ENCODE peak calls at places on chromosome 10, in seven cellular contexts. One of them, this sample, is unnamed.

GRCh38 chr10:67884842-67885680 is 605 bp downstream of the SIRT1 start:
- DNase-seq in stimulated activated CD4-positive, alpha-beta T cell treated with anti-CD3 and anti-CD28 coated beads, Interleukin-12 subunit alpha, Interleukin-12 subunit beta, amount 100 ng/mL, for 4 hours: peak
- DNase-seq in GM12891: peak
- DNase-seq in dorsolateral prefrontal cortex: peak
- DNase-seq in foreskin fibroblast: peak
- DNase-seq in iris pigment epithelial cell: peak
- DNase-seq in A549: peak
- DNase-seq in this sample: peak

GRCh38 chr10:11020026-11020820 is 2.6 kb downstream of the CELF2 start:
- DNase-seq in stimulated activated CD4-positive, alpha-beta T cell treated with anti-CD3 and anti-CD28 coated beads, Interleukin-12 subunit alpha, Interleukin-12 subunit beta, amount 100 ng/mL, for 4 hours: no peak
- DNase-seq in foreskin fibroblast: no peak
- DNase-seq in A549: no peak
- DNase-seq in iris pigment epithelial cell: no peak
- DNase-seq in GM12891: no peak
- DNase-seq in dorsolateral prefrontal cortex: no peak
- DNase-seq in this sample: no peak

GRCh38 chr10:71829171-71829570 is 21.9 kb downstream of the PSAP start:
- DNase-seq in foreskin fibroblast: no peak
- DNase-seq in dorsolateral prefrontal cortex: no peak
- DNase-seq in stimulated activated CD4-positive, alpha-beta T cell treated with anti-CD3 and anti-CD28 coated beads, Interleukin-12 subunit alpha, Interleukin-12 subunit beta, amount 100 ng/mL, for 4 hours: no peak
- DNase-seq in GM12891: no peak
- DNase-seq in iris pigment epithelial cell: peak
- DNase-seq in A549: no peak
- DNase-seq in this sample: no peak

GRCh38 chr10:130774871-130775270 is 536.6 kb downstream of the TCERG1L start:
- DNase-seq in iris pigment epithelial cell: no peak
- DNase-seq in foreskin fibroblast: no peak
- DNase-seq in A549: no peak
- DNase-seq in dorsolateral prefrontal cortex: no peak
- DNase-seq in stimulated activated CD4-positive, alpha-beta T cell treated with anti-CD3 and anti-CD28 coated beads, Interleukin-12 subunit alpha, Interleukin-12 subunit beta, amount 100 ng/mL, for 4 hours: no peak
- DNase-seq in GM12891: no peak
- DNase-seq in this sample: no peak

GRCh38 chr10:19021162-19021561 is 27.4 kb upstream of the MALRD1 start:
- DNase-seq in foreskin fibroblast: no peak
- DNase-seq in stimulated activated CD4-positive, alpha-beta T cell treated with anti-CD3 and anti-CD28 coated beads, Interleukin-12 subunit alpha, Interleukin-12 subunit beta, amount 100 ng/mL, for 4 hours: no peak
- DNase-seq in GM12891: no peak
- DNase-seq in iris pigment epithelial cell: no peak
- DNase-seq in dorsolateral prefrontal cortex: no peak
- DNase-seq in A549: no peak
- DNase-seq in this sample: no peak

GRCh38 chr10:119301397-119301796 is 94.0 kb downstream of the GRK5 start:
- DNase-seq in A549: no peak
- DNase-seq in dorsolateral prefrontal cortex: no peak
- DNase-seq in foreskin fibroblast: no peak
- DNase-seq in stimulated activated CD4-positive, alpha-beta T cell treated with anti-CD3 and anti-CD28 coated beads, Interleukin-12 subunit alpha, Interleukin-12 subunit beta, amount 100 ng/mL, for 4 hours: peak
- DNase-seq in GM12891: no peak
- DNase-seq in iris pigment epithelial cell: no peak
- DNase-seq in this sample: no peak

GRCh38 chr10:44980309-44981171 is 1.9 kb upstream of the DEPP1 start:
- DNase-seq in dorsolateral prefrontal cortex: no peak
- DNase-seq in GM12891: no peak
- DNase-seq in foreskin fibroblast: no peak
- DNase-seq in iris pigment epithelial cell: peak
- DNase-seq in A549: no peak
- DNase-seq in stimulated activated CD4-positive, alpha-beta T cell treated with anti-CD3 and anti-CD28 coated beads, Interleukin-12 subunit alpha, Interleukin-12 subunit beta, amount 100 ng/mL, for 4 hours: no peak
- DNase-seq in this sample: no peak

GRCh38 chr10:79328737-79329504 is 18.3 kb upstream of the PPIF start:
- DNase-seq in GM12891: no peak
- DNase-seq in A549: peak
- DNase-seq in iris pigment epithelial cell: peak
- DNase-seq in foreskin fibroblast: no peak
- DNase-seq in stimulated activated CD4-positive, alpha-beta T cell treated with anti-CD3 and anti-CD28 coated beads, Interleukin-12 subunit alpha, Interleukin-12 subunit beta, amount 100 ng/mL, for 4 hours: no peak
- DNase-seq in dorsolateral prefrontal cortex: no peak
- DNase-seq in this sample: peak

GRCh38 chr10:99395750-99396445 is 34.5 kb downstream of the GOT1 start:
- DNase-seq in iris pigment epithelial cell: peak
- DNase-seq in dorsolateral prefrontal cortex: no peak
- DNase-seq in foreskin fibroblast: peak
- DNase-seq in GM12891: no peak
- DNase-seq in A549: no peak
- DNase-seq in stimulated activated CD4-positive, alpha-beta T cell treated with anti-CD3 and anti-CD28 coated beads, Interleukin-12 subunit alpha, Interleukin-12 subunit beta, amount 100 ng/mL, for 4 hours: no peak
- DNase-seq in this sample: peak

GRCh38 chr10:79377557-79378382 is 30.5 kb downstream of the PPIF start:
- DNase-seq in iris pigment epithelial cell: no peak
- DNase-seq in A549: no peak
- DNase-seq in dorsolateral prefrontal cortex: no peak
- DNase-seq in foreskin fibroblast: no peak
- DNase-seq in stimulated activated CD4-positive, alpha-beta T cell treated with anti-CD3 and anti-CD28 coated beads, Interleukin-12 subunit alpha, Interleukin-12 subunit beta, amount 100 ng/mL, for 4 hours: no peak
- DNase-seq in GM12891: no peak
- DNase-seq in this sample: no peak

GRCh38 chr10:108352771-108353170 is 1188.3 kb upstream of the SORCS1 start:
- DNase-seq in foreskin fibroblast: no peak
- DNase-seq in stimulated activated CD4-positive, alpha-beta T cell treated with anti-CD3 and anti-CD28 coated beads, Interleukin-12 subunit alpha, Interleukin-12 subunit beta, amount 100 ng/mL, for 4 hours: no peak
- DNase-seq in GM12891: no peak
- DNase-seq in iris pigment epithelial cell: no peak
- DNase-seq in dorsolateral prefrontal cortex: no peak
- DNase-seq in A549: no peak
- DNase-seq in this sample: no peak

GRCh38 chr10:71084818-71085126 is 127.6 kb upstream of the UNC5B start:
- DNase-seq in iris pigment epithelial cell: no peak
- DNase-seq in stimulated activated CD4-positive, alpha-beta T cell treated with anti-CD3 and anti-CD28 coated beads, Interleukin-12 subunit alpha, Interleukin-12 subunit beta, amount 100 ng/mL, for 4 hours: no peak
- DNase-seq in dorsolateral prefrontal cortex: no peak
- DNase-seq in A549: no peak
- DNase-seq in foreskin fibroblast: no peak
- DNase-seq in GM12891: no peak
- DNase-seq in this sample: no peak

GRCh38 chr10:24333736-24334135 is 124.8 kb downstream of the KIAA1217 start:
- DNase-seq in iris pigment epithelial cell: peak
- DNase-seq in stimulated activated CD4-positive, alpha-beta T cell treated with anti-CD3 and anti-CD28 coated beads, Interleukin-12 subunit alpha, Interleukin-12 subunit beta, amount 100 ng/mL, for 4 hours: no peak
- DNase-seq in GM12891: no peak
- DNase-seq in foreskin fibroblast: no peak
- DNase-seq in dorsolateral prefrontal cortex: no peak
- DNase-seq in A549: no peak
- DNase-seq in this sample: no peak

GRCh38 chr10:94443052-94443451 is 40.7 kb downstream of the TBC1D12 start:
- DNase-seq in foreskin fibroblast: no peak
- DNase-seq in stimulated activated CD4-positive, alpha-beta T cell treated with anti-CD3 and anti-CD28 coated beads, Interleukin-12 subunit alpha, Interleukin-12 subunit beta, amount 100 ng/mL, for 4 hours: no peak
- DNase-seq in A549: no peak
- DNase-seq in dorsolateral prefrontal cortex: no peak
- DNase-seq in GM12891: no peak
- DNase-seq in iris pigment epithelial cell: no peak
- DNase-seq in this sample: no peak

GRCh38 chr10:16986406-16987128 is 143.0 kb downstream of the CUBN start:
- DNase-seq in dorsolateral prefrontal cortex: no peak
- DNase-seq in iris pigment epithelial cell: peak
- DNase-seq in A549: no peak
- DNase-seq in stimulated activated CD4-positive, alpha-beta T cell treated with anti-CD3 and anti-CD28 coated beads, Interleukin-12 subunit alpha, Interleukin-12 subunit beta, amount 100 ng/mL, for 4 hours: no peak
- DNase-seq in GM12891: no peak
- DNase-seq in foreskin fibroblast: peak
- DNase-seq in this sample: peak

GRCh38 chr10:93421426-93421825 is 60.7 kb downstream of the MYOF start:
- DNase-seq in A549: no peak
- DNase-seq in stimulated activated CD4-positive, alpha-beta T cell treated with anti-CD3 and anti-CD28 coated beads, Interleukin-12 subunit alpha, Interleukin-12 subunit beta, amount 100 ng/mL, for 4 hours: no peak
- DNase-seq in GM12891: no peak
- DNase-seq in dorsolateral prefrontal cortex: no peak
- DNase-seq in foreskin fibroblast: no peak
- DNase-seq in iris pigment epithelial cell: no peak
- DNase-seq in this sample: no peak

GRCh38 chr10:97050959-97051496 is 134.7 kb downstream of the SLIT1 start:
- DNase-seq in dorsolateral prefrontal cortex: no peak
- DNase-seq in A549: no peak
- DNase-seq in iris pigment epithelial cell: no peak
- DNase-seq in stimulated activated CD4-positive, alpha-beta T cell treated with anti-CD3 and anti-CD28 coated beads, Interleukin-12 subunit alpha, Interleukin-12 subunit beta, amount 100 ng/mL, for 4 hours: no peak
- DNase-seq in GM12891: no peak
- DNase-seq in foreskin fibroblast: no peak
- DNase-seq in this sample: no peak

GRCh38 chr10:132973903-132974241 is 31.5 kb upstream of the CFAP46 start:
- DNase-seq in iris pigment epithelial cell: no peak
- DNase-seq in stimulated activated CD4-positive, alpha-beta T cell treated with anti-CD3 and anti-CD28 coated beads, Interleukin-12 subunit alpha, Interleukin-12 subunit beta, amount 100 ng/mL, for 4 hours: no peak
- DNase-seq in GM12891: no peak
- DNase-seq in foreskin fibroblast: no peak
- DNase-seq in A549: no peak
- DNase-seq in dorsolateral prefrontal cortex: no peak
- DNase-seq in this sample: no peak

GRCh38 chr10:76354921-76355320 is 923.5 kb downstream of the LRMDA start:
- DNase-seq in dorsolateral prefrontal cortex: no peak
- DNase-seq in iris pigment epithelial cell: no peak
- DNase-seq in foreskin fibroblast: no peak
- DNase-seq in stimulated activated CD4-positive, alpha-beta T cell treated with anti-CD3 and anti-CD28 coated beads, Interleukin-12 subunit alpha, Interleukin-12 subunit beta, amount 100 ng/mL, for 4 hours: no peak
- DNase-seq in GM12891: no peak
- DNase-seq in A549: no peak
- DNase-seq in this sample: no peak

GRCh38 chr10:45354261-45354660 is 19.8 kb upstream of the ALOX5 start:
- DNase-seq in GM12891: no peak
- DNase-seq in foreskin fibroblast: no peak
- DNase-seq in iris pigment epithelial cell: no peak
- DNase-seq in dorsolateral prefrontal cortex: no peak
- DNase-seq in A549: no peak
- DNase-seq in stimulated activated CD4-positive, alpha-beta T cell treated with anti-CD3 and anti-CD28 coated beads, Interleukin-12 subunit alpha, Interleukin-12 subunit beta, amount 100 ng/mL, for 4 hours: no peak
- DNase-seq in this sample: no peak

GRCh38 chr10:96077181-96077580 is 33.8 kb downstream of the CCNJ start:
- DNase-seq in dorsolateral prefrontal cortex: no peak
- DNase-seq in GM12891: no peak
- DNase-seq in A549: no peak
- DNase-seq in stimulated activated CD4-positive, alpha-beta T cell treated with anti-CD3 and anti-CD28 coated beads, Interleukin-12 subunit alpha, Interleukin-12 subunit beta, amount 100 ng/mL, for 4 hours: no peak
- DNase-seq in iris pigment epithelial cell: no peak
- DNase-seq in foreskin fibroblast: no peak
- DNase-seq in this sample: no peak

GRCh38 chr10:122466866-122467470 is 5.6 kb downstream of the HTRA1 start:
- DNase-seq in dorsolateral prefrontal cortex: no peak
- DNase-seq in GM12891: no peak
- DNase-seq in A549: no peak
- DNase-seq in stimulated activated CD4-positive, alpha-beta T cell treated with anti-CD3 and anti-CD28 coated beads, Interleukin-12 subunit alpha, Interleukin-12 subunit beta, amount 100 ng/mL, for 4 hours: no peak
- DNase-seq in iris pigment epithelial cell: no peak
- DNase-seq in foreskin fibroblast: no peak
- DNase-seq in this sample: no peak

GRCh38 chr10:3659518-3659917 is 125.5 kb downstream of the KLF6 start:
- DNase-seq in GM12891: no peak
- DNase-seq in A549: no peak
- DNase-seq in foreskin fibroblast: no peak
- DNase-seq in stimulated activated CD4-positive, alpha-beta T cell treated with anti-CD3 and anti-CD28 coated beads, Interleukin-12 subunit alpha, Interleukin-12 subunit beta, amount 100 ng/mL, for 4 hours: no peak
- DNase-seq in iris pigment epithelial cell: no peak
- DNase-seq in dorsolateral prefrontal cortex: no peak
- DNase-seq in this sample: no peak

GRCh38 chr10:130784326-130784725 is 527.2 kb downstream of the TCERG1L start:
- DNase-seq in stimulated activated CD4-positive, alpha-beta T cell treated with anti-CD3 and anti-CD28 coated beads, Interleukin-12 subunit alpha, Interleukin-12 subunit beta, amount 100 ng/mL, for 4 hours: no peak
- DNase-seq in A549: no peak
- DNase-seq in foreskin fibroblast: no peak
- DNase-seq in iris pigment epithelial cell: no peak
- DNase-seq in GM12891: no peak
- DNase-seq in dorsolateral prefrontal cortex: no peak
- DNase-seq in this sample: no peak

GRCh38 chr10:35885076-35885475 is 243.0 kb upstream of the FZD8 start:
- DNase-seq in A549: no peak
- DNase-seq in stimulated activated CD4-positive, alpha-beta T cell treated with anti-CD3 and anti-CD28 coated beads, Interleukin-12 subunit alpha, Interleukin-12 subunit beta, amount 100 ng/mL, for 4 hours: no peak
- DNase-seq in foreskin fibroblast: no peak
- DNase-seq in dorsolateral prefrontal cortex: no peak
- DNase-seq in iris pigment epithelial cell: no peak
- DNase-seq in GM12891: no peak
- DNase-seq in this sample: no peak

GRCh38 chr10:119542357-119542989 is at the start of gene RGS10:
- DNase-seq in iris pigment epithelial cell: peak
- DNase-seq in GM12891: peak
- DNase-seq in A549: peak
- DNase-seq in stimulated activated CD4-positive, alpha-beta T cell treated with anti-CD3 and anti-CD28 coated beads, Interleukin-12 subunit alpha, Interleukin-12 subunit beta, amount 100 ng/mL, for 4 hours: peak
- DNase-seq in dorsolateral prefrontal cortex: peak
- DNase-seq in foreskin fibroblast: peak
- DNase-seq in this sample: peak

GRCh38 chr10:47371629-47372485 is 12.2 kb downstream of the ZNF488 start:
- DNase-seq in foreskin fibroblast: no peak
- DNase-seq in iris pigment epithelial cell: no peak
- DNase-seq in dorsolateral prefrontal cortex: no peak
- DNase-seq in A549: no peak
- DNase-seq in GM12891: no peak
- DNase-seq in stimulated activated CD4-positive, alpha-beta T cell treated with anti-CD3 and anti-CD28 coated beads, Interleukin-12 subunit alpha, Interleukin-12 subunit beta, amount 100 ng/mL, for 4 hours: no peak
- DNase-seq in this sample: no peak

GRCh38 chr10:114233432-114233831 is 5.6 kb upstream of the VWA2 start:
- DNase-seq in iris pigment epithelial cell: no peak
- DNase-seq in foreskin fibroblast: no peak
- DNase-seq in A549: no peak
- DNase-seq in GM12891: no peak
- DNase-seq in dorsolateral prefrontal cortex: no peak
- DNase-seq in stimulated activated CD4-positive, alpha-beta T cell treated with anti-CD3 and anti-CD28 coated beads, Interleukin-12 subunit alpha, Interleukin-12 subunit beta, amount 100 ng/mL, for 4 hours: no peak
- DNase-seq in this sample: no peak

GRCh38 chr10:77101416-77101815 is 536.2 kb downstream of the KCNMA1 start:
- DNase-seq in foreskin fibroblast: no peak
- DNase-seq in dorsolateral prefrontal cortex: no peak
- DNase-seq in GM12891: no peak
- DNase-seq in A549: no peak
- DNase-seq in iris pigment epithelial cell: no peak
- DNase-seq in stimulated activated CD4-positive, alpha-beta T cell treated with anti-CD3 and anti-CD28 coated beads, Interleukin-12 subunit alpha, Interleukin-12 subunit beta, amount 100 ng/mL, for 4 hours: no peak
- DNase-seq in this sample: no peak

GRCh38 chr10:124228451-124228850 is 135.1 kb upstream of the CHST15 start:
- DNase-seq in stimulated activated CD4-positive, alpha-beta T cell treated with anti-CD3 and anti-CD28 coated beads, Interleukin-12 subunit alpha, Interleukin-12 subunit beta, amount 100 ng/mL, for 4 hours: no peak
- DNase-seq in A549: no peak
- DNase-seq in iris pigment epithelial cell: no peak
- DNase-seq in GM12891: no peak
- DNase-seq in dorsolateral prefrontal cortex: no peak
- DNase-seq in foreskin fibroblast: no peak
- DNase-seq in this sample: no peak

This sample was measured in renal cortical epithelial cell.